ENCODE peak calls at places on chromosomes 7 and 10, in ten cellular contexts. One of them, this sample, is unnamed.

GRCh38 chr10:116254422-116255152 is 18.4 kb downstream of the GFRA1 start:
- DNase-seq in activated CD4-positive, CD25-positive, alpha-beta regulatory T cell: no peak
- DNase-seq in stimulated activated CD4-positive, alpha-beta T cell treated with anti-CD3 and anti-CD28 coated beads, TNF-alpha, amount 100 ng/mL, for 1 hour: no peak
- DNase-seq in Daoy: no peak
- DNase-seq in GM13977: no peak
- DNase-seq in ELR: no peak
- DNase-seq in fibroblast of the aortic adventitia: no peak
- DNase-seq in substantia nigra: no peak
- DNase-seq in activated T-cell treated with anti-CD3 and anti-CD28 coated beads for 24 hours: no peak
- DNase-seq in RCC 7860: no peak
- DNase-seq in this sample: peak; percentile 43

GRCh38 chr7:33459340-33459751 is 330.0 kb downstream of the BBS9 start:
- DNase-seq in activated CD4-positive, CD25-positive, alpha-beta regulatory T cell: no peak
- DNase-seq in ELR: peak; percentile 64
- DNase-seq in GM13977: no peak
- DNase-seq in RCC 7860: no peak
- DNase-seq in activated T-cell treated with anti-CD3 and anti-CD28 coated beads for 24 hours: no peak
- DNase-seq in Daoy: peak; percentile 38
- DNase-seq in fibroblast of the aortic adventitia: peak; percentile 78
- DNase-seq in substantia nigra: peak; percentile 2
- DNase-seq in stimulated activated CD4-positive, alpha-beta T cell treated with anti-CD3 and anti-CD28 coated beads, TNF-alpha, amount 100 ng/mL, for 1 hour: no peak
- DNase-seq in this sample: peak; percentile 66

GRCh38 chr7:23109470-23109869 is 3.9 kb downstream of the KLHL7 start:
- DNase-seq in fibroblast of the aortic adventitia: no peak
- DNase-seq in substantia nigra: no peak
- DNase-seq in activated T-cell treated with anti-CD3 and anti-CD28 coated beads for 24 hours: no peak
- DNase-seq in RCC 7860: no peak
- DNase-seq in stimulated activated CD4-positive, alpha-beta T cell treated with anti-CD3 and anti-CD28 coated beads, TNF-alpha, amount 100 ng/mL, for 1 hour: no peak
- DNase-seq in activated CD4-positive, CD25-positive, alpha-beta regulatory T cell: no peak
- DNase-seq in ELR: no peak
- DNase-seq in Daoy: no peak
- DNase-seq in GM13977: no peak
- DNase-seq in this sample: no peak

GRCh38 chr7:124246262-124246863 is 213.5 kb upstream of the TMEM229A start:
- DNase-seq in Daoy: no peak
- DNase-seq in ELR: no peak
- DNase-seq in stimulated activated CD4-positive, alpha-beta T cell treated with anti-CD3 and anti-CD28 coated beads, TNF-alpha, amount 100 ng/mL, for 1 hour: no peak
- DNase-seq in GM13977: no peak
- DNase-seq in RCC 7860: no peak
- DNase-seq in substantia nigra: no peak
- DNase-seq in activated CD4-positive, CD25-positive, alpha-beta regulatory T cell: no peak
- DNase-seq in activated T-cell treated with anti-CD3 and anti-CD28 coated beads for 24 hours: no peak
- DNase-seq in fibroblast of the aortic adventitia: no peak
- DNase-seq in this sample: no peak

GRCh38 chr10:120946497-120946896 is 95.3 kb downstream of the WDR11 start:
- DNase-seq in stimulated activated CD4-positive, alpha-beta T cell treated with anti-CD3 and anti-CD28 coated beads, TNF-alpha, amount 100 ng/mL, for 1 hour: no peak
- DNase-seq in fibroblast of the aortic adventitia: no peak
- DNase-seq in activated CD4-positive, CD25-positive, alpha-beta regulatory T cell: no peak
- DNase-seq in substantia nigra: no peak
- DNase-seq in Daoy: no peak
- DNase-seq in RCC 7860: no peak
- DNase-seq in GM13977: no peak
- DNase-seq in activated T-cell treated with anti-CD3 and anti-CD28 coated beads for 24 hours: no peak
- DNase-seq in ELR: no peak
- DNase-seq in this sample: peak; percentile 15

GRCh38 chr10:79104264-79104954 is 35.6 kb downstream of the ZMIZ1 start:
- DNase-seq in Daoy: peak; percentile 39
- DNase-seq in GM13977: no peak
- DNase-seq in ELR: peak; percentile 61
- DNase-seq in stimulated activated CD4-positive, alpha-beta T cell treated with anti-CD3 and anti-CD28 coated beads, TNF-alpha, amount 100 ng/mL, for 1 hour: no peak
- DNase-seq in activated CD4-positive, CD25-positive, alpha-beta regulatory T cell: no peak
- DNase-seq in RCC 7860: peak; percentile 21
- DNase-seq in substantia nigra: peak; percentile 17
- DNase-seq in activated T-cell treated with anti-CD3 and anti-CD28 coated beads for 24 hours: no peak
- DNase-seq in fibroblast of the aortic adventitia: peak; percentile 83
- DNase-seq in this sample: peak; percentile 91

GRCh38 chr10:49613160-49613881 is 516 bp upstream of the CHAT start:
- DNase-seq in activated CD4-positive, CD25-positive, alpha-beta regulatory T cell: no peak
- DNase-seq in fibroblast of the aortic adventitia: no peak
- DNase-seq in activated T-cell treated with anti-CD3 and anti-CD28 coated beads for 24 hours: no peak
- DNase-seq in GM13977: peak; percentile 35
- DNase-seq in RCC 7860: no peak
- DNase-seq in Daoy: no peak
- DNase-seq in ELR: no peak
- DNase-seq in stimulated activated CD4-positive, alpha-beta T cell treated with anti-CD3 and anti-CD28 coated beads, TNF-alpha, amount 100 ng/mL, for 1 hour: no peak
- DNase-seq in substantia nigra: no peak
- DNase-seq in this sample: no peak

GRCh38 chr10:70931168-70931805 is 42.9 kb upstream of the PCBD1 start:
- DNase-seq in activated CD4-positive, CD25-positive, alpha-beta regulatory T cell: no peak
- DNase-seq in substantia nigra: no peak
- DNase-seq in RCC 7860: peak; percentile 80
- DNase-seq in fibroblast of the aortic adventitia: no peak
- DNase-seq in activated T-cell treated with anti-CD3 and anti-CD28 coated beads for 24 hours: no peak
- DNase-seq in Daoy: peak; percentile 75
- DNase-seq in stimulated activated CD4-positive, alpha-beta T cell treated with anti-CD3 and anti-CD28 coated beads, TNF-alpha, amount 100 ng/mL, for 1 hour: no peak
- DNase-seq in ELR: peak; percentile 74
- DNase-seq in GM13977: no peak
- DNase-seq in this sample: peak; percentile 57

GRCh38 chr10:32980558-32981468 is 22.8 kb upstream of the ITGB1 start:
- DNase-seq in stimulated activated CD4-positive, alpha-beta T cell treated with anti-CD3 and anti-CD28 coated beads, TNF-alpha, amount 100 ng/mL, for 1 hour: peak; percentile 71
- DNase-seq in activated CD4-positive, CD25-positive, alpha-beta regulatory T cell: peak; percentile 69
- DNase-seq in activated T-cell treated with anti-CD3 and anti-CD28 coated beads for 24 hours: peak; percentile 80
- DNase-seq in ELR: peak; percentile 100
- DNase-seq in fibroblast of the aortic adventitia: peak; percentile 99
- DNase-seq in substantia nigra: peak; percentile 75
- DNase-seq in RCC 7860: peak; percentile 100
- DNase-seq in Daoy: peak; percentile 98
- DNase-seq in GM13977: peak; percentile 53
- DNase-seq in this sample: peak; percentile 100

GRCh38 chr7:5500777-5501350 is 77.2 kb upstream of the TNRC18 start:
- DNase-seq in fibroblast of the aortic adventitia: no peak
- DNase-seq in Daoy: no peak
- DNase-seq in stimulated activated CD4-positive, alpha-beta T cell treated with anti-CD3 and anti-CD28 coated beads, TNF-alpha, amount 100 ng/mL, for 1 hour: no peak
- DNase-seq in ELR: no peak
- DNase-seq in substantia nigra: no peak
- DNase-seq in RCC 7860: no peak
- DNase-seq in GM13977: no peak
- DNase-seq in activated T-cell treated with anti-CD3 and anti-CD28 coated beads for 24 hours: no peak
- DNase-seq in activated CD4-positive, CD25-positive, alpha-beta regulatory T cell: no peak
- DNase-seq in this sample: no peak

GRCh38 chr10:114768394-114768786 is 53.2 kb upstream of the FHIP2A start:
- DNase-seq in ELR: no peak
- DNase-seq in GM13977: peak; percentile 50
- DNase-seq in substantia nigra: no peak
- DNase-seq in fibroblast of the aortic adventitia: no peak
- DNase-seq in activated CD4-positive, CD25-positive, alpha-beta regulatory T cell: no peak
- DNase-seq in activated T-cell treated with anti-CD3 and anti-CD28 coated beads for 24 hours: no peak
- DNase-seq in RCC 7860: no peak
- DNase-seq in Daoy: no peak
- DNase-seq in stimulated activated CD4-positive, alpha-beta T cell treated with anti-CD3 and anti-CD28 coated beads, TNF-alpha, amount 100 ng/mL, for 1 hour: no peak
- DNase-seq in this sample: no peak

GRCh38 chr7:40780431-40780830 is 645.6 kb downstream of the SUGCT start:
- DNase-seq in substantia nigra: no peak
- DNase-seq in activated CD4-positive, CD25-positive, alpha-beta regulatory T cell: no peak
- DNase-seq in stimulated activated CD4-positive, alpha-beta T cell treated with anti-CD3 and anti-CD28 coated beads, TNF-alpha, amount 100 ng/mL, for 1 hour: no peak
- DNase-seq in Daoy: no peak
- DNase-seq in fibroblast of the aortic adventitia: peak; percentile 41
- DNase-seq in ELR: no peak
- DNase-seq in GM13977: no peak
- DNase-seq in activated T-cell treated with anti-CD3 and anti-CD28 coated beads for 24 hours: no peak
- DNase-seq in RCC 7860: no peak
- DNase-seq in this sample: no peak

GRCh38 chr10:127415901-127416630 is 133.0 kb upstream of the NPS start:
- DNase-seq in activated T-cell treated with anti-CD3 and anti-CD28 coated beads for 24 hours: no peak
- DNase-seq in ELR: no peak
- DNase-seq in Daoy: no peak
- DNase-seq in fibroblast of the aortic adventitia: no peak
- DNase-seq in GM13977: no peak
- DNase-seq in activated CD4-positive, CD25-positive, alpha-beta regulatory T cell: no peak
- DNase-seq in stimulated activated CD4-positive, alpha-beta T cell treated with anti-CD3 and anti-CD28 coated beads, TNF-alpha, amount 100 ng/mL, for 1 hour: no peak
- DNase-seq in RCC 7860: no peak
- DNase-seq in substantia nigra: no peak
- DNase-seq in this sample: no peak

GRCh38 chr10:123577921-123578461 is 88.2 kb upstream of the GPR26 start:
- DNase-seq in activated T-cell treated with anti-CD3 and anti-CD28 coated beads for 24 hours: no peak
- DNase-seq in activated CD4-positive, CD25-positive, alpha-beta regulatory T cell: no peak
- DNase-seq in GM13977: no peak
- DNase-seq in substantia nigra: no peak
- DNase-seq in fibroblast of the aortic adventitia: no peak
- DNase-seq in stimulated activated CD4-positive, alpha-beta T cell treated with anti-CD3 and anti-CD28 coated beads, TNF-alpha, amount 100 ng/mL, for 1 hour: no peak
- DNase-seq in Daoy: no peak
- DNase-seq in RCC 7860: no peak
- DNase-seq in ELR: no peak
- DNase-seq in this sample: no peak